ENCODE peak calls at places on chromosomes 2 and 18, in nine cellular contexts. One of them, this sample, is unnamed.

GRCh38 chr2:241071677-241072111 is 30.4 kb downstream of the MTERF4 start:
- DNase-seq in lower leg skin: no peak
- DNase-seq in A172: no peak
- DNase-seq in nucleus accumbens: no peak
- DNase-seq in germinal center: no peak
- DNase-seq in A549: no peak
- DNase-seq in cerebellar cortex: no peak
- DNase-seq in cardiac fibroblast: no peak
- DNase-seq in hypothalamus: no peak
- DNase-seq in this sample: no peak

GRCh38 chr2:233079953-233080835 is 20.1 kb downstream of the INPP5D start:
- DNase-seq in cerebellar cortex: no peak
- DNase-seq in germinal center: no peak
- DNase-seq in A549: no peak
- DNase-seq in cardiac fibroblast: no peak
- DNase-seq in A172: no peak
- DNase-seq in hypothalamus: no peak
- DNase-seq in nucleus accumbens: no peak
- DNase-seq in lower leg skin: no peak
- DNase-seq in this sample: no peak

GRCh38 chr18:71865888-71866287 is 678.3 kb downstream of the CBLN2 start:
- DNase-seq in A172: no peak
- DNase-seq in cardiac fibroblast: no peak
- DNase-seq in hypothalamus: no peak
- DNase-seq in lower leg skin: no peak
- DNase-seq in germinal center: no peak
- DNase-seq in A549: no peak
- DNase-seq in nucleus accumbens: no peak
- DNase-seq in cerebellar cortex: no peak
- DNase-seq in this sample: no peak

GRCh38 chr18:6683112-6683876 is 46.2 kb upstream of the ARHGAP28 start:
- DNase-seq in cerebellar cortex: no peak
- DNase-seq in hypothalamus: no peak
- DNase-seq in nucleus accumbens: no peak
- DNase-seq in A549: no peak
- DNase-seq in A172: peak
- DNase-seq in germinal center: no peak
- DNase-seq in cardiac fibroblast: no peak
- DNase-seq in lower leg skin: no peak
- DNase-seq in this sample: no peak

GRCh38 chr2:27408601-27409320 is 630 bp downstream of the PPM1G start:
- DNase-seq in germinal center: peak
- DNase-seq in cardiac fibroblast: peak
- DNase-seq in A172: no peak
- DNase-seq in cerebellar cortex: no peak
- DNase-seq in hypothalamus: no peak
- DNase-seq in A549: peak
- DNase-seq in nucleus accumbens: no peak
- DNase-seq in lower leg skin: peak
- DNase-seq in this sample: no peak

GRCh38 chr2:149686677-149687427 is 99.3 kb upstream of the MMADHC start:
- DNase-seq in A172: no peak
- DNase-seq in nucleus accumbens: no peak
- DNase-seq in A549: no peak
- DNase-seq in cerebellar cortex: no peak
- DNase-seq in lower leg skin: no peak
- DNase-seq in cardiac fibroblast: no peak
- DNase-seq in hypothalamus: no peak
- DNase-seq in germinal center: no peak
- DNase-seq in this sample: no peak

GRCh38 chr2:241036397-241036963 is 38.1 kb downstream of the SNED1 start:
- DNase-seq in cerebellar cortex: no peak
- DNase-seq in nucleus accumbens: no peak
- DNase-seq in A172: peak
- DNase-seq in cardiac fibroblast: peak
- DNase-seq in germinal center: peak
- DNase-seq in lower leg skin: peak
- DNase-seq in hypothalamus: no peak
- DNase-seq in A549: no peak
- DNase-seq in this sample: peak

GRCh38 chr2:129702773-129703172 is 276.7 kb upstream of the RAB6C start:
- DNase-seq in A549: no peak
- DNase-seq in cardiac fibroblast: no peak
- DNase-seq in A172: no peak
- DNase-seq in cerebellar cortex: no peak
- DNase-seq in lower leg skin: no peak
- DNase-seq in germinal center: no peak
- DNase-seq in hypothalamus: no peak
- DNase-seq in nucleus accumbens: no peak
- DNase-seq in this sample: no peak

GRCh38 chr2:227781841-227782240 is 31.8 kb upstream of the CCL20 start:
- DNase-seq in hypothalamus: no peak
- DNase-seq in cerebellar cortex: no peak
- DNase-seq in nucleus accumbens: no peak
- DNase-seq in germinal center: no peak
- DNase-seq in cardiac fibroblast: no peak
- DNase-seq in A549: no peak
- DNase-seq in A172: no peak
- DNase-seq in lower leg skin: no peak
- DNase-seq in this sample: no peak

GRCh38 chr2:171846894-171847293 is 47.1 kb downstream of the SLC25A12 start:
- DNase-seq in A549: no peak
- DNase-seq in cerebellar cortex: no peak
- DNase-seq in A172: no peak
- DNase-seq in nucleus accumbens: no peak
- DNase-seq in lower leg skin: no peak
- DNase-seq in hypothalamus: no peak
- DNase-seq in germinal center: no peak
- DNase-seq in cardiac fibroblast: no peak
- DNase-seq in this sample: no peak

GRCh38 chr2:46520108-46520507 is 40.7 kb downstream of the TMEM247 start:
- DNase-seq in nucleus accumbens: no peak
- DNase-seq in hypothalamus: no peak
- DNase-seq in cardiac fibroblast: no peak
- DNase-seq in germinal center: no peak
- DNase-seq in A549: no peak
- DNase-seq in cerebellar cortex: no peak
- DNase-seq in lower leg skin: no peak
- DNase-seq in A172: no peak
- DNase-seq in this sample: no peak

GRCh38 chr2:138373993-138374408 is 127.6 kb upstream of the SPOPL start:
- DNase-seq in A172: peak
- DNase-seq in hypothalamus: no peak
- DNase-seq in nucleus accumbens: no peak
- DNase-seq in germinal center: peak
- DNase-seq in lower leg skin: no peak
- DNase-seq in cerebellar cortex: peak
- DNase-seq in cardiac fibroblast: peak
- DNase-seq in A549: peak
- DNase-seq in this sample: no peak

GRCh38 chr2:237122214-237122666 is 36.6 kb downstream of the COPS8 start:
- DNase-seq in nucleus accumbens: no peak
- DNase-seq in A172: peak
- DNase-seq in hypothalamus: peak
- DNase-seq in cerebellar cortex: peak
- DNase-seq in A549: peak
- DNase-seq in germinal center: peak
- DNase-seq in cardiac fibroblast: peak
- DNase-seq in lower leg skin: no peak
- DNase-seq in this sample: no peak

GRCh38 chr18:75250471-75250821 is 39.8 kb downstream of the TSHZ1 start:
- DNase-seq in A172: no peak
- DNase-seq in germinal center: no peak
- DNase-seq in lower leg skin: no peak
- DNase-seq in nucleus accumbens: no peak
- DNase-seq in A549: no peak
- DNase-seq in cerebellar cortex: no peak
- DNase-seq in cardiac fibroblast: no peak
- DNase-seq in hypothalamus: no peak
- DNase-seq in this sample: no peak

GRCh38 chr2:38741542-38741852 is 9.7 kb downstream of the SRSF7 start:
- DNase-seq in cerebellar cortex: peak
- DNase-seq in cardiac fibroblast: no peak
- DNase-seq in lower leg skin: no peak
- DNase-seq in hypothalamus: no peak
- DNase-seq in A172: no peak
- DNase-seq in nucleus accumbens: no peak
- DNase-seq in germinal center: no peak
- DNase-seq in A549: no peak
- DNase-seq in this sample: no peak

GRCh38 chr2:73983322-73984202 is 1.1 kb upstream of the TET3 start:
- DNase-seq in cerebellar cortex: peak
- DNase-seq in cardiac fibroblast: no peak
- DNase-seq in germinal center: no peak
- DNase-seq in nucleus accumbens: no peak
- DNase-seq in A549: peak
- DNase-seq in lower leg skin: peak
- DNase-seq in hypothalamus: no peak
- DNase-seq in A172: no peak
- DNase-seq in this sample: no peak

GRCh38 chr2:16617282-16618266 is 48.1 kb downstream of the CYRIA start:
- DNase-seq in lower leg skin: peak
- DNase-seq in hypothalamus: peak
- DNase-seq in cardiac fibroblast: peak
- DNase-seq in A172: peak
- DNase-seq in A549: peak
- DNase-seq in cerebellar cortex: peak
- DNase-seq in nucleus accumbens: peak
- DNase-seq in germinal center: no peak
- DNase-seq in this sample: no peak

GRCh38 chr18:9404565-9405060 is 70.0 kb downstream of the TWSG1 start:
- DNase-seq in cerebellar cortex: no peak
- DNase-seq in A549: no peak
- DNase-seq in lower leg skin: no peak
- DNase-seq in hypothalamus: no peak
- DNase-seq in cardiac fibroblast: peak
- DNase-seq in A172: peak
- DNase-seq in nucleus accumbens: no peak
- DNase-seq in germinal center: peak
- DNase-seq in this sample: peak

GRCh38 chr2:236985940-236986339 is 99.7 kb upstream of the COPS8 start:
- DNase-seq in germinal center: no peak
- DNase-seq in cardiac fibroblast: no peak
- DNase-seq in cerebellar cortex: no peak
- DNase-seq in A549: no peak
- DNase-seq in A172: no peak
- DNase-seq in nucleus accumbens: no peak
- DNase-seq in hypothalamus: no peak
- DNase-seq in lower leg skin: no peak
- DNase-seq in this sample: no peak

GRCh38 chr18:57947117-57947516 is 96.9 kb upstream of the NEDD4L start:
- DNase-seq in cerebellar cortex: no peak
- DNase-seq in A172: no peak
- DNase-seq in hypothalamus: no peak
- DNase-seq in germinal center: no peak
- DNase-seq in cardiac fibroblast: no peak
- DNase-seq in lower leg skin: peak
- DNase-seq in nucleus accumbens: no peak
- DNase-seq in A549: no peak
- DNase-seq in this sample: no peak

GRCh38 chr2:160301420-160301819 is 101.3 kb upstream of the ITGB6 start:
- DNase-seq in cerebellar cortex: no peak
- DNase-seq in germinal center: no peak
- DNase-seq in nucleus accumbens: no peak
- DNase-seq in hypothalamus: no peak
- DNase-seq in A172: no peak
- DNase-seq in A549: no peak
- DNase-seq in cardiac fibroblast: peak
- DNase-seq in lower leg skin: no peak
- DNase-seq in this sample: no peak

GRCh38 chr18:32278148-32278799 is 88.4 kb downstream of the MEP1B start:
- DNase-seq in cardiac fibroblast: no peak
- DNase-seq in hypothalamus: no peak
- DNase-seq in cerebellar cortex: no peak
- DNase-seq in A172: no peak
- DNase-seq in nucleus accumbens: no peak
- DNase-seq in lower leg skin: no peak
- DNase-seq in A549: no peak
- DNase-seq in germinal center: no peak
- DNase-seq in this sample: no peak

GRCh38 chr2:129058981-129059380 is 740.3 kb upstream of the HS6ST1 start:
- DNase-seq in A549: no peak
- DNase-seq in germinal center: no peak
- DNase-seq in hypothalamus: no peak
- DNase-seq in nucleus accumbens: no peak
- DNase-seq in A172: no peak
- DNase-seq in lower leg skin: no peak
- DNase-seq in cerebellar cortex: no peak
- DNase-seq in cardiac fibroblast: no peak
- DNase-seq in this sample: no peak

GRCh38 chr18:3453540-3454364 is 3.8 kb downstream of the TGIF1 start:
- DNase-seq in germinal center: no peak
- DNase-seq in cerebellar cortex: peak
- DNase-seq in lower leg skin: peak
- DNase-seq in cardiac fibroblast: peak
- DNase-seq in A172: peak
- DNase-seq in nucleus accumbens: no peak
- DNase-seq in A549: peak
- DNase-seq in hypothalamus: no peak
- DNase-seq in this sample: no peak